ENCODE peak calls at places on chromosomes 5 and 9, in five cellular contexts. W is omental fat pad, R is neuronal stem cell, V is LoVo, S is ACHN. P is an unnamed sample.

GRCh38 chr9:12759767-12760166 is 15.1 kb upstream of the LURAP1L start:
- DNase-seq in V (no peak), R (no peak), S (no peak), W (no peak), P (no peak)

GRCh38 chr5:93035194-93035593 is 545.8 kb downstream of the NR2F1-AS1 start:
- DNase-seq in R (no peak), S (no peak), V (no peak), W (no peak), P (no peak)

GRCh38 chr5:76358-77169 is 15.4 kb upstream of the PLEKHG4B start:
- DNase-seq in W (no peak), R (no peak), S (no peak), V (no peak), P (no peak)

GRCh38 chr5:124343021-124343420 is 403.4 kb downstream of the ZNF608 start:
- DNase-seq in W (no peak), S (no peak), V (no peak), R (no peak), P (no peak)

GRCh38 chr5:157740211-157740610 is 3.3 kb upstream of the LSM11 start:
- DNase-seq in V (no peak), R (no peak), W (no peak), S (peak), P (no peak)

GRCh38 chr9:92746567-92747458 is 17.8 kb downstream of the BICD2 start:
- DNase-seq in S (no peak), V (no peak), W (no peak), R (no peak), P (no peak)

GRCh38 chr9:121743441-121744001 is 92.1 kb downstream of the DAB2IP start:
- DNase-seq in W (no peak), V (peak), S (peak), R (peak), P (peak)

GRCh38 chr5:17147225-17148120 is 70.0 kb upstream of the BASP1 start:
- DNase-seq in R (no peak), V (no peak), S (no peak), W (no peak), P (no peak)

GRCh38 chr5:142325677-142326479 is 1.1 kb upstream of the SPRY4 start:
- DNase-seq in W (peak), R (peak), V (peak), S (peak), P (peak)

GRCh38 chr9:75238311-75238976 is 150.1 kb downstream of the OSTF1 start:
- DNase-seq in W (no peak), R (peak), S (peak), V (peak), P (peak)

GRCh38 chr9:114225534-114226288 is 70.4 kb downstream of the COL27A1 start:
- DNase-seq in W (no peak), R (no peak), S (peak), V (no peak), P (peak)

GRCh38 chr5:120388016-120388781 is 75.9 kb upstream of the PRR16 start:
- DNase-seq in W (no peak), V (peak), R (no peak), S (peak), P (peak)

GRCh38 chr5:11390369-11390768 is 513.9 kb downstream of the CTNND2 start:
- DNase-seq in R (no peak), W (no peak), S (no peak), V (no peak), P (no peak)

GRCh38 chr5:105088961-105089360 is 1526.4 kb upstream of the NUDT12 start:
- DNase-seq in V (no peak), W (no peak), S (no peak), R (no peak), P (no peak)

GRCh38 chr5:43608406-43608805 is 5.4 kb downstream of the NNT start:
- DNase-seq in V (no peak), S (no peak), R (no peak), W (no peak), P (no peak)

GRCh38 chr5:180645609-180646204 is 3.7 kb downstream of the FLT4 start:
- DNase-seq in S (no peak), R (no peak), V (no peak), W (no peak), P (no peak)

GRCh38 chr5:148949871-148950863 is 112.7 kb downstream of the SH3TC2 start:
- DNase-seq in S (no peak), R (no peak), W (no peak), V (peak), P (no peak)

GRCh38 chr9:21789541-21790037 is 12.8 kb upstream of the MTAP start:
- DNase-seq in R (peak), V (peak), S (no peak), W (no peak), P (no peak)

GRCh38 chr5:37375091-37375490 is 4.0 kb upstream of the WDR70 start:
- DNase-seq in V (no peak), R (no peak), S (no peak), W (no peak), P (no peak)

GRCh38 chr5:74109344-74109743 is 483.3 kb downstream of the ARHGEF28 start:
- DNase-seq in S (no peak), R (no peak), V (no peak), W (no peak), P (no peak)

P was measured in H54.